ENCODE peak calls at places on chromosomes 7 and 10, in four cellular contexts. M is neural progenitor cell; Y is RKO; I is stimulated activated CD8-positive, alpha-beta memory T cell treated with anti-CD3 and anti-CD28 coated beads, Interleukin-15, amount 100 ng/mL, for 4 hours. P is an unnamed sample.

GRCh38 chr7:73623798-73624668 is at the start of gene MLXIPL:
- DNase-seq in M (peak), Y (peak), I (peak), P (peak)

GRCh38 chr10:11204355-11204879 is 186.7 kb downstream of the CELF2 start:
- DNase-seq in M (peak), Y (no peak), I (no peak), P (peak)

GRCh38 chr7:520503-521161 is 986 bp upstream of the PDGFA start:
- DNase-seq in M (peak), Y (no peak), I (no peak), P (peak)

GRCh38 chr10:23326541-23327307 is 17.9 kb downstream of the C10orf67 start:
- DNase-seq in M (no peak), Y (no peak), I (no peak), P (no peak)

GRCh38 chr10:126131338-126131737 is 235.0 kb downstream of the FANK1 start:
- DNase-seq in M (no peak), Y (no peak), I (no peak), P (no peak)

GRCh38 chr7:85111761-85112160 is 75.1 kb downstream of the SEMA3D start:
- DNase-seq in M (no peak), Y (no peak), I (no peak), P (no peak)

GRCh38 chr10:88478256-88478655 is 104.9 kb downstream of the RNLS start:
- DNase-seq in M (no peak), Y (no peak), I (no peak), P (no peak)

GRCh38 chr10:114312585-114312984 is 73.5 kb downstream of the VWA2 start:
- DNase-seq in M (no peak), Y (no peak), I (no peak), P (no peak)

GRCh38 chr7:29442146-29442545 is 121.5 kb upstream of the PRR15 start:
- DNase-seq in M (peak), Y (peak), I (no peak), P (peak)

GRCh38 chr7:122412886-122413285 is 108.3 kb upstream of the FEZF1 start:
- DNase-seq in M (no peak), Y (no peak), I (no peak), P (peak)

GRCh38 chr10:118571123-118571522 is 24.3 kb downstream of the PRLHR start:
- DNase-seq in M (peak), Y (no peak), I (no peak), P (no peak)

GRCh38 chr10:4343091-4343490 is 482.9 kb upstream of the AKR1E2 start:
- DNase-seq in M (no peak), Y (no peak), I (no peak), P (no peak)

GRCh38 chr10:116080553-116080952 is 192.5 kb downstream of the GFRA1 start:
- DNase-seq in M (no peak), Y (peak), I (no peak), P (peak)

GRCh38 chr10:113076949-113077348 is 126.9 kb downstream of the TCF7L2 start:
- DNase-seq in M (no peak), Y (no peak), I (no peak), P (no peak)

GRCh38 chr7:94396044-94396443 is 1.3 kb downstream of the COL1A2 start:
- DNase-seq in M (peak), Y (no peak), I (no peak), P (peak)

GRCh38 chr10:82037076-82037475 is 162.1 kb downstream of the NRG3 start:
- DNase-seq in M (no peak), Y (no peak), I (no peak), P (no peak)

GRCh38 chr7:37007319-37007718 is 283.0 kb upstream of the AOAH start:
- DNase-seq in M (peak), Y (no peak), I (no peak), P (no peak)

GRCh38 chr7:1457059-1457948 is 2.0 kb downstream of the MICALL2 start:
- DNase-seq in M (no peak), Y (no peak), I (no peak), P (no peak)

GRCh38 chr7:6130007-6130587 is 98.9 kb downstream of the ANKRD61 start:
- DNase-seq in M (no peak), Y (no peak), I (no peak), P (peak)

GRCh38 chr7:152899482-152900166 is 140.1 kb downstream of the ACTR3B start:
- DNase-seq in M (no peak), Y (no peak), I (no peak), P (no peak)

GRCh38 chr7:102917436-102918353 is 4.9 kb downstream of the LRRC17 start:
- DNase-seq in M (no peak), Y (no peak), I (no peak), P (peak)

GRCh38 chr10:7686351-7687171 is 16.6 kb upstream of the ITIH2 start:
- DNase-seq in M (no peak), Y (no peak), I (no peak), P (no peak)

GRCh38 chr7:140242057-140243031 is 65.6 kb upstream of the KDM7A start:
- DNase-seq in M (no peak), Y (no peak), I (no peak), P (peak)

GRCh38 chr10:4770766-4771553 is 55.0 kb upstream of the AKR1E2 start:
- DNase-seq in M (no peak), Y (peak), I (no peak), P (peak)

GRCh38 chr10:22481687-22482539 is 136.6 kb downstream of the SPAG6 start:
- DNase-seq in M (no peak), Y (no peak), I (no peak), P (peak)

GRCh38 chr7:150964593-150965111 is 13.5 kb downstream of the KCNH2 start:
- DNase-seq in M (peak), Y (no peak), I (no peak), P (peak)

GRCh38 chr7:96973986-96974385 is 31.4 kb upstream of the DLX6 start:
- DNase-seq in M (no peak), Y (no peak), I (no peak), P (peak)

GRCh38 chr7:4747746-4748145 is 27.7 kb upstream of the AP5Z1 start:
- DNase-seq in M (no peak), Y (no peak), I (no peak), P (no peak)

GRCh38 chr7:35255417-35255798 is 1.5 kb upstream of the TBX20 start:
- DNase-seq in M (peak), Y (no peak), I (no peak), P (peak)

GRCh38 chr10:88848499-88848898 is 3.1 kb downstream of the ANKRD22 start:
- DNase-seq in M (no peak), Y (peak), I (no peak), P (no peak)

GRCh38 chr10:110387983-110388681 is 83.4 kb upstream of the SMNDC1 start:
- DNase-seq in M (no peak), Y (no peak), I (peak), P (no peak)